ENCODE peak calls at places on chromosomes 3 and 15, in five cellular contexts. One of them, this sample, is unnamed.

GRCh38 chr3:113223831-113224240 is 12.5 kb downstream of the BOC start:
- DNase-seq in lower lobe of right lung: peak
- DNase-seq in astrocyte: no peak
- DNase-seq in aorta: peak
- DNase-seq in heart left ventricle: peak
- DNase-seq in this sample: no peak

GRCh38 chr3:45343947-45344346 is 44.4 kb upstream of the LARS2 start:
- DNase-seq in lower lobe of right lung: no peak
- DNase-seq in astrocyte: no peak
- DNase-seq in aorta: no peak
- DNase-seq in heart left ventricle: no peak
- DNase-seq in this sample: peak

GRCh38 chr15:85010472-85011209 is 29.0 kb downstream of the PDE8A start:
- DNase-seq in lower lobe of right lung: no peak
- DNase-seq in astrocyte: no peak
- DNase-seq in aorta: no peak
- DNase-seq in heart left ventricle: no peak
- DNase-seq in this sample: no peak

GRCh38 chr3:142014005-142014404 is 135.3 kb downstream of the TFDP2 start:
- DNase-seq in lower lobe of right lung: no peak
- DNase-seq in astrocyte: no peak
- DNase-seq in aorta: no peak
- DNase-seq in heart left ventricle: no peak
- DNase-seq in this sample: no peak

GRCh38 chr3:40827942-40828688 is 303.4 kb downstream of the ZNF621 start:
- DNase-seq in lower lobe of right lung: no peak
- DNase-seq in astrocyte: no peak
- DNase-seq in aorta: peak
- DNase-seq in heart left ventricle: peak
- DNase-seq in this sample: peak

GRCh38 chr15:60840703-60841411 is 361.9 kb upstream of the ICE2 start:
- DNase-seq in lower lobe of right lung: no peak
- DNase-seq in astrocyte: no peak
- DNase-seq in aorta: no peak
- DNase-seq in heart left ventricle: no peak
- DNase-seq in this sample: no peak

GRCh38 chr15:48025118-48025517 is 95.7 kb upstream of the SLC24A5 start:
- DNase-seq in lower lobe of right lung: no peak
- DNase-seq in astrocyte: no peak
- DNase-seq in aorta: no peak
- DNase-seq in heart left ventricle: no peak
- DNase-seq in this sample: no peak

GRCh38 chr15:91885714-91886265 is 32.3 kb downstream of the SLCO3A1 start:
- DNase-seq in lower lobe of right lung: no peak
- DNase-seq in astrocyte: no peak
- DNase-seq in aorta: no peak
- DNase-seq in heart left ventricle: no peak
- DNase-seq in this sample: no peak

GRCh38 chr15:67880651-67881182 is 40.9 kb upstream of the RNU6-1 start:
- DNase-seq in lower lobe of right lung: no peak
- DNase-seq in astrocyte: peak
- DNase-seq in aorta: no peak
- DNase-seq in heart left ventricle: peak
- DNase-seq in this sample: peak

GRCh38 chr3:191973820-191974219 is 512.9 kb downstream of the PYDC2 start:
- DNase-seq in lower lobe of right lung: no peak
- DNase-seq in astrocyte: no peak
- DNase-seq in aorta: no peak
- DNase-seq in heart left ventricle: no peak
- DNase-seq in this sample: no peak

GRCh38 chr15:25875551-25875950 is 12.4 kb upstream of the ATP10A start:
- DNase-seq in lower lobe of right lung: no peak
- DNase-seq in astrocyte: no peak
- DNase-seq in aorta: no peak
- DNase-seq in heart left ventricle: no peak
- DNase-seq in this sample: no peak

GRCh38 chr15:78012643-78013077 is 64.9 kb downstream of the TBC1D2B start:
- DNase-seq in lower lobe of right lung: peak
- DNase-seq in astrocyte: no peak
- DNase-seq in aorta: no peak
- DNase-seq in heart left ventricle: no peak
- DNase-seq in this sample: peak

GRCh38 chr3:172087827-172088580 is 48.6 kb downstream of the FNDC3B start:
- DNase-seq in lower lobe of right lung: no peak
- DNase-seq in astrocyte: no peak
- DNase-seq in aorta: no peak
- DNase-seq in heart left ventricle: no peak
- DNase-seq in this sample: peak

GRCh38 chr3:151383111-151383510 is 1.4 kb downstream of the P2RY12 start:
- DNase-seq in lower lobe of right lung: no peak
- DNase-seq in astrocyte: no peak
- DNase-seq in aorta: no peak
- DNase-seq in heart left ventricle: no peak
- DNase-seq in this sample: no peak

GRCh38 chr15:64807751-64808222 is 17.7 kb downstream of the PIF1 start:
- DNase-seq in lower lobe of right lung: no peak
- DNase-seq in astrocyte: no peak
- DNase-seq in aorta: no peak
- DNase-seq in heart left ventricle: no peak
- DNase-seq in this sample: no peak

GRCh38 chr3:129937717-129938116 is 36.8 kb upstream of the TRH start:
- DNase-seq in lower lobe of right lung: no peak
- DNase-seq in astrocyte: no peak
- DNase-seq in aorta: no peak
- DNase-seq in heart left ventricle: no peak
- DNase-seq in this sample: no peak

GRCh38 chr3:15287565-15288330 is 44.6 kb downstream of the SH3BP5 start:
- DNase-seq in lower lobe of right lung: peak
- DNase-seq in astrocyte: peak
- DNase-seq in aorta: peak
- DNase-seq in heart left ventricle: peak
- DNase-seq in this sample: peak

GRCh38 chr3:181930105-181930504 is 218.4 kb downstream of the SOX2 start:
- DNase-seq in lower lobe of right lung: no peak
- DNase-seq in astrocyte: no peak
- DNase-seq in aorta: no peak
- DNase-seq in heart left ventricle: no peak
- DNase-seq in this sample: no peak

GRCh38 chr3:32832193-32832592 is 14.4 kb downstream of the TRIM71 start:
- DNase-seq in lower lobe of right lung: no peak
- DNase-seq in astrocyte: no peak
- DNase-seq in aorta: no peak
- DNase-seq in heart left ventricle: no peak
- DNase-seq in this sample: no peak

GRCh38 chr3:32825601-32826375 is 8.0 kb downstream of the TRIM71 start:
- DNase-seq in lower lobe of right lung: no peak
- DNase-seq in astrocyte: no peak
- DNase-seq in aorta: no peak
- DNase-seq in heart left ventricle: no peak
- DNase-seq in this sample: no peak

GRCh38 chr3:32835943-32836342 is 18.1 kb downstream of the TRIM71 start:
- DNase-seq in lower lobe of right lung: no peak
- DNase-seq in astrocyte: no peak
- DNase-seq in aorta: no peak
- DNase-seq in heart left ventricle: no peak
- DNase-seq in this sample: no peak

GRCh38 chr3:32835049-32835371 is 17.2 kb downstream of the TRIM71 start:
- DNase-seq in lower lobe of right lung: no peak
- DNase-seq in astrocyte: no peak
- DNase-seq in aorta: no peak
- DNase-seq in heart left ventricle: no peak
- DNase-seq in this sample: no peak

DNA sequence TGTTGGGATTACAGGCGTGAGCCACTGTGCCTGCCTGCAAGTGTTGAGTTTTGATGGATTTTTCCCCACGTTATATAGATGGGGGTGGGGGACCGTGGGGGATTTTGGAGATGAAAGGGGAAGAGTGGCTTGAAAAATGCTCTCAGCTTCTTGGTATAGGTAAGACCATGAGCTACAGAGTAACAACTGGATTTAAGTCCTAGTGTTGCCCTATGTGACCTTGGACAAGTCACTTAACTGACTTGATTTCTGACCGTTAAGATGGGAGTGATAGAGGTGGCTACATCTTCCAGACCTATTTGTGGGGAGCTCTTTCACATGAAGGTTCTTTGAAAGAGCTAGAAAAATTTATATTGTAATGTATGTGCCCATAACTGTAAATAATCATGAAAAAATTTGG is 13.3 kb downstream of the TRIM71 start:
- DNase-seq in lower lobe of right lung: no peak
- DNase-seq in astrocyte: no peak
- DNase-seq in aorta: no peak
- DNase-seq in heart left ventricle: no peak
- DNase-seq in this sample: no peak
- H3K4me3 ChIP-seq in lower lobe of right lung: no peak
- H3K4me3 ChIP-seq in astrocyte: no peak
- H3K4me3 ChIP-seq in aorta: no peak
- H3K4me3 ChIP-seq in heart left ventricle: no peak
- H3K4me3 ChIP-seq in this sample: no peak

GRCh38 chr3:179432451-179432850 is 18.8 kb downstream of the GNB4 start:
- DNase-seq in lower lobe of right lung: no peak
- DNase-seq in astrocyte: no peak
- DNase-seq in aorta: no peak
- DNase-seq in heart left ventricle: no peak
- DNase-seq in this sample: no peak
- H3K4me3 ChIP-seq in lower lobe of right lung: no peak
- H3K4me3 ChIP-seq in astrocyte: no peak
- H3K4me3 ChIP-seq in aorta: no peak
- H3K4me3 ChIP-seq in heart left ventricle: no peak
- H3K4me3 ChIP-seq in this sample: no peak

GRCh38 chr3:156148345-156148945 is 28.1 kb downstream of the KCNAB1 start:
- DNase-seq in lower lobe of right lung: no peak
- DNase-seq in astrocyte: peak
- DNase-seq in aorta: no peak
- DNase-seq in heart left ventricle: no peak
- DNase-seq in this sample: no peak

GRCh38 chr3:156151824-156152428 is 31.5 kb downstream of the KCNAB1 start:
- DNase-seq in lower lobe of right lung: peak
- DNase-seq in astrocyte: peak
- DNase-seq in aorta: peak
- DNase-seq in heart left ventricle: peak
- DNase-seq in this sample: peak

GRCh38 chr3:156149781-156150375 is 29.5 kb downstream of the KCNAB1 start:
- DNase-seq in lower lobe of right lung: no peak
- DNase-seq in astrocyte: peak
- DNase-seq in aorta: no peak
- DNase-seq in heart left ventricle: no peak
- DNase-seq in this sample: no peak

GRCh38 chr3:156150434-156151066 is 30.2 kb downstream of the KCNAB1 start:
- DNase-seq in lower lobe of right lung: no peak
- DNase-seq in astrocyte: peak
- DNase-seq in aorta: no peak
- DNase-seq in heart left ventricle: no peak
- DNase-seq in this sample: peak

DNA sequence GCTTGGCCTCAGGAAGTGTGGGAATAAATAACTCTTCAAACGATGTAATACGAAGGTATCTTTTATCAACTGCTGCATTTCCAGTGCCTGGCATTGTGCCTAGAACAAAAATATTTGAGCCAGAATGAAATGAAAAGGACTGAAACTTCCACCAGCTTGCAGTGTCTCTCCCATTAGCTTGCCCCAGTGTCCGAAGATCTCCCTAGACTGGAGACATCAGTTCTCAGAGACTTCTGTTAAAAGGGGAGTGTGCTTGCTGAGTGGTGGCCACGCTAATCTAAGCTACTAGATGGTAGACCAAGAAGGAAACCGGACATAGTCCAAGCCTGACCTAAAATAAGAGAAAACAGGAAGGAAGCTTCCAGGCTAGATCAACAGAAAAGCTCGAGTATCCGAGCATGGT is 28.6 kb downstream of the KCNAB1 start:
- DNase-seq in lower lobe of right lung: no peak
- DNase-seq in astrocyte: peak
- DNase-seq in aorta: no peak
- DNase-seq in heart left ventricle: peak
- DNase-seq in this sample: no peak
- H3K4me3 ChIP-seq in lower lobe of right lung: no peak
- H3K4me3 ChIP-seq in astrocyte: no peak
- H3K4me3 ChIP-seq in aorta: peak
- H3K4me3 ChIP-seq in heart left ventricle: peak
- H3K4me3 ChIP-seq in this sample: no peak

GRCh38 chr3:13159890-13160289 is 86.7 kb upstream of the IQSEC1 start:
- DNase-seq in lower lobe of right lung: no peak
- DNase-seq in astrocyte: no peak
- DNase-seq in aorta: no peak
- DNase-seq in heart left ventricle: no peak
- DNase-seq in this sample: peak

GRCh38 chr3:13158871-13159270 is 85.6 kb upstream of the IQSEC1 start:
- DNase-seq in lower lobe of right lung: no peak
- DNase-seq in astrocyte: no peak
- DNase-seq in aorta: no peak
- DNase-seq in heart left ventricle: no peak
- DNase-seq in this sample: no peak

GRCh38 chr3:13161771-13162535 is 88.7 kb upstream of the IQSEC1 start:
- DNase-seq in lower lobe of right lung: no peak
- DNase-seq in astrocyte: no peak
- DNase-seq in aorta: no peak
- DNase-seq in heart left ventricle: no peak
- DNase-seq in this sample: no peak

GRCh38 chr3:13161021-13161759 is 88.0 kb upstream of the IQSEC1 start:
- DNase-seq in lower lobe of right lung: no peak
- DNase-seq in astrocyte: no peak
- DNase-seq in aorta: no peak
- DNase-seq in heart left ventricle: no peak
- DNase-seq in this sample: no peak

DNA sequence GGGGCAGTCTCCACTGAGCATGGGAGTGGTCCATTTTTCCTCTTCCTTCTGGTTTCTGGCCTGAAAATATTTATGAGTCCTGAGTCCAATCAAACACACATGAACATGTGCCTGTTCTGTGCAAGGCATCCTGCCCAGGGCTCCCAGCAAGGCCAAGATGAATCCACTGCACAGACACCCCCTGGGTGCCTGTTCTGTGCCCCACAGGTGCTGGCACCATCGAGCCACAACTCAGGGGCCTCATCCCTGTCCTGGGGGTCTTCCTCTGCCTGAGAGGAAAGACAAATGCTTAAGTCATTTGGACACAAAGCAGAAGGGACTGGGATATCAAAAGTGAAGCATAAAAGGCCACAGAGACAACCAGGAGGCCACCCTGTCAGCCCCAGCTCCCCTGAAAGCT is 87.4 kb upstream of the IQSEC1 start:
- DNase-seq in lower lobe of right lung: no peak
- DNase-seq in astrocyte: no peak
- DNase-seq in aorta: no peak
- DNase-seq in heart left ventricle: no peak
- DNase-seq in this sample: no peak
- H3K4me3 ChIP-seq in lower lobe of right lung: no peak
- H3K4me3 ChIP-seq in astrocyte: no peak
- H3K4me3 ChIP-seq in aorta: no peak
- H3K4me3 ChIP-seq in heart left ventricle: no peak
- H3K4me3 ChIP-seq in this sample: no peak

This sample was measured in bronchial epithelial cell.